ENCODE peak calls at places on chromosome 5, in ten cellular contexts. X is mammary epithelial cell, N is astrocyte, Y is PC-9, O is fibroblast of lung, A is hepatocyte, S is HCT116, G is neural progenitor cell, M is MM.1S, B is K562. P is an unnamed sample.

GRCh38 chr5:72383280-72384205 is 63.4 kb downstream of the PTCD2 start:
- DNase-seq in X (no peak), N (peak; percentile 68), Y (no peak), O (peak; percentile 29), A (no peak), S (no peak), G (no peak), M (no peak), B (no peak), P (no peak)

GRCh38 chr5:37553720-37554402 is 174.7 kb downstream of the WDR70 start:
- DNase-seq in X (no peak), N (peak; percentile 69), Y (no peak), O (peak; percentile 71), A (peak; percentile 41), S (no peak), G (no peak), M (no peak), B (peak; percentile 9), P (peak; percentile 56)

GRCh38 chr5:91280942-91281269 is 102.2 kb downstream of the ARRDC3 start:
- DNase-seq in X (no peak), N (no peak), Y (no peak), O (no peak), A (no peak), S (peak; percentile 18), G (no peak), M (no peak), B (no peak), P (no peak)

GRCh38 chr5:159051431-159052281 is 48.1 kb downstream of the EBF1 start:
- DNase-seq in X (no peak), N (no peak), Y (no peak), O (peak; percentile 36), A (peak; percentile 60), S (no peak), G (peak; percentile 79), M (no peak), B (no peak), P (peak; percentile 22)

GRCh38 chr5:84599964-84600363 is 215.3 kb upstream of the EDIL3 start:
- DNase-seq in X (no peak), N (no peak), Y (no peak), O (no peak), A (no peak), S (no peak), G (no peak), M (no peak), B (no peak), P (no peak)

GRCh38 chr5:157273131-157273556 is 7.2 kb downstream of the CYFIP2 start:
- DNase-seq in X (no peak), N (no peak), Y (no peak), O (no peak), A (no peak), S (no peak), G (no peak), M (peak; percentile 63), B (peak; percentile 31), P (no peak)

GRCh38 chr5:129395247-129395646 is 64.9 kb upstream of the ADAMTS19 start:
- DNase-seq in X (no peak), N (no peak), Y (no peak), O (no peak), A (no peak), S (no peak), G (no peak), M (no peak), B (no peak), P (no peak)

GRCh38 chr5:13866792-13867191 is 77.7 kb downstream of the DNAH5 start:
- DNase-seq in X (peak; percentile 19), N (peak; percentile 19), Y (no peak), O (peak; percentile 5), A (peak; percentile 68), S (no peak), G (peak; percentile 77), M (peak; percentile 32), B (peak; percentile 46), P (peak; percentile 51)

GRCh38 chr5:127040779-127041520 is 10.6 kb upstream of the MARCHF3 start:
- DNase-seq in X (peak; percentile 87), N (peak; percentile 75), Y (no peak), O (no peak), A (peak; percentile 56), S (no peak), G (no peak), M (no peak), B (peak; percentile 39), P (no peak)

GRCh38 chr5:157485811-157486739 is 26.1 kb downstream of the NIPAL4 start:
- DNase-seq in X (no peak), N (no peak), Y (peak; percentile 11), O (no peak), A (no peak), S (no peak), G (no peak), M (no peak), B (no peak), P (no peak)

GRCh38 chr5:33470544-33470943 is 29.8 kb downstream of the TARS1 start:
- DNase-seq in X (peak; percentile 31), N (peak; percentile 36), Y (no peak), O (peak; percentile 81), A (peak; percentile 22), S (peak; percentile 6), G (peak; percentile 45), M (no peak), B (peak; percentile 54), P (peak; percentile 73)

GRCh38 chr5:34914671-34915138 is 599 bp downstream of the RAD1 start:
- DNase-seq in X (no peak), N (peak; percentile 20), Y (peak; percentile 50), O (no peak), A (peak; percentile 31), S (no peak), G (no peak), M (peak; percentile 43), B (peak; percentile 75), P (peak; percentile 21)

GRCh38 chr5:98872679-98873078 is 56.1 kb downstream of the CHD1 start:
- DNase-seq in X (peak; percentile 24), N (peak; percentile 34), Y (peak; percentile 37), O (peak; percentile 55), A (no peak), S (no peak), G (no peak), M (no peak), B (no peak), P (no peak)

GRCh38 chr5:33936004-33936380 is 194 bp upstream of the RXFP3 start:
- DNase-seq in X (peak; percentile 57), N (peak; percentile 51), Y (no peak), O (peak; percentile 68), A (peak; percentile 86), S (no peak), G (peak; percentile 91), M (peak; percentile 21), B (peak; percentile 48), P (peak; percentile 78)

GRCh38 chr5:83590966-83591365 is 119.4 kb downstream of the VCAN start:
- DNase-seq in X (no peak), N (no peak), Y (no peak), O (peak; percentile 21), A (no peak), S (no peak), G (no peak), M (no peak), B (no peak), P (no peak)

GRCh38 chr5:83589786-83590185 is 118.2 kb downstream of the VCAN start:
- DNase-seq in X (peak; percentile 47), N (no peak), Y (no peak), O (no peak), A (no peak), S (no peak), G (no peak), M (no peak), B (no peak), P (no peak)

DNA sequence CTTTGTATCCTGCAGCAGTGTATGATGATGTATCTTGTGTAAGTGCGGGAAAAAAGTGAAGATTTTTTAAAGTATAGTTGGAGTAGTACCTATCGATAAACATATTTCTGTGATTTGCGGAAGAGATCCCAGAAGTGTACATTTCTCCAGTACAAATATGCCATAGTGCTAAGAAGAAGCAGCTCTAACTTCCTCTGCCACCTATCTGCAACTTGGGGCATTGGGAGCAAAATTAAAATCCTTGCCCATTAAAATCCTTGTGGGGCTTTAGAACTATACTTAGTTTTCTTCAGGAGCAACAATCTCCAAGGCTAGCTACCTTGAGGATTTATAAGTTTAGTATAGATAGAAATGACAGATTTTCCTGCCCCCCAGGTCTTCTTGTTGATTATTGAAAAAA is 123.7 kb downstream of the VCAN start:
- DNase-seq in X (no peak), N (no peak), Y (no peak), O (no peak), A (no peak), S (no peak), G (no peak), M (no peak), B (no peak), P (no peak)
- TF ChIP-seq CTCF in X (peak; percentile 45), N (peak; percentile 20), Y (peak; percentile 40), O (peak; percentile 47), A (no peak), S (no peak), G (peak; percentile 22), M (no peak), B (no peak), P (no peak)

DNA sequence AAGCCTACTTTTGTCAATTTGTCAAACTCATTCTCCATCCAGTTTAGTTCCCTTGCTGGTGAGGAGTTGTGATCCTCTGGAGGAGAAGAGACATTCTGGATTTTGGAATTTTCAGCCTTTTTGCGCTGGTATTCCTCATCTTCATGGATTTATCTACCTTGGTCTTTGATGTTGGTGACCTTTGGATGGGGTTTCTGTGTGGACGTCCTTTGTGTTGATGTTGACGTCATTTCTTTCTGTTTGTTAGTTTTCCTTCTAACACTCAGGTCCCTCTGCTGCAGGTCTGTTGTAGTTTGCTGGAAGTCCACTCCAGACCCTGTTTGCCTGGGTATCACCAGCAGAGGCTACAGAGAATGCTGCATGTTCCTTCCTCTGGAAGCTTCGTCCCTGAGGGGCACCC is 71.2 kb downstream of the P4HA2 start:
- DNase-seq in X (no peak), N (no peak), Y (no peak), O (no peak), A (no peak), S (no peak), G (no peak), M (no peak), B (no peak), P (no peak)
- TF ChIP-seq EZH2 in X (no peak), N (no peak), Y (no peak), O (no peak), A (no peak), S (no peak), G (no peak), M (no peak), B (no peak), P (no peak)

DNA sequence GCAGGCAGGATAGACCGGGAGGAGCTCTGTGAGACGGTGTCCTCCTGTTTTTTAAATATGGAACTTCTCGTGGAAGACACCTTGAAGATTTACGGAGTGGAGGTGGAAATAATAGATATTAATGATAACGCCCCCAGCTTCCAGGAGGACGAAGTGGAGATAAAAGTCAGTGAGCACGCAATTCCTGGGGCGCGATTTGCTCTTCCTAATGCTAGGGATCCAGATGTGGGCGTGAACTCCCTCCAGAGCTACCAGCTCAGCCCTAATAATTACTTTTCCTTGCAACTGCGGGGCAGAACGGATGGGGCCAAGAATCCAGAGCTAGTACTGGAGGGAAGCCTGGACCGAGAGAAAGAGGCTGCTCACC is 621 bp downstream of the PCDHGA11 start:
- DNase-seq in X (no peak), N (no peak), Y (no peak), O (peak; percentile 34), A (no peak), S (no peak), G (no peak), M (no peak), B (no peak), P (peak; percentile 45)
- H3K9me3 ChIP-seq in X (peaks cover 51% of the 10 kb centered on the region), N (peaks cover 54% of the 10 kb centered on the region), Y (no peaks in the 10 kb centered on the region), O (peaks cover 11% of the 10 kb centered on the region), A (peaks cover 77% of the 10 kb centered on the region), S (peaks cover 4% of the 10 kb centered on the region), G (peaks cover 80% of the 10 kb centered on the region), M (no peaks in the 10 kb centered on the region), B (peaks cover 1% of the 10 kb centered on the region), P (peaks cover 95% of the 10 kb centered on the region)

GRCh38 chr5:172845190-172845975 is 11.3 kb downstream of the ERGIC1 start:
- DNase-seq in X (no peak), N (no peak), Y (no peak), O (no peak), A (no peak), S (no peak), G (no peak), M (no peak), B (no peak), P (no peak)
- TF ChIP-seq CTCF in X (no peak), N (no peak), Y (no peak), O (no peak), A (no peak), S (no peak), G (no peak), M (no peak), B (no peak), P (no peak)

P was measured in A673.